ENCODE peak calls at places on chromosomes 4 and X, in eight cellular contexts. L is cardiac muscle cell; V is OCI-LY7; Q is lung; I is CD8-positive, alpha-beta memory T cell; A is effector memory CD4-positive, alpha-beta T cell; B is heart right ventricle; W is AG09309. R is an unnamed sample.

GRCh38 chr4:89072921-89073320 is 15.9 kb upstream of the FAM13A start:
- DNase-seq in L (no peak), V (no peak), Q (no peak), I (no peak), A (no peak), B (no peak), W (no peak), R (no peak)

GRCh38 chrX:31318866-31319265 is 247.0 kb upstream of the FTHL17 start:
- DNase-seq in L (no peak), V (no peak), Q (no peak), I (no peak), A (no peak), B (no peak), W (no peak), R (no peak)

GRCh38 chr4:2393353-2394270 is 24.8 kb downstream of the ZFYVE28 start:
- DNase-seq in L (peak; percentile 79), V (peak; percentile 69), Q (no peak), I (no peak), A (no peak), B (no peak), W (no peak), R (no peak)

GRCh38 chrX:136194546-136194945 is 47.2 kb downstream of the FHL1 start:
- DNase-seq in L (no peak), V (no peak), Q (no peak), I (no peak), A (no peak), B (no peak), W (no peak), R (no peak)

GRCh38 chrX:119240356-119240755 is 4.3 kb downstream of the PGRMC1 start:
- DNase-seq in L (no peak), V (no peak), Q (no peak), I (no peak), A (no peak), B (no peak), W (peak; percentile 80), R (peak; percentile 30)

GRCh38 chrX:143837444-143837843 is 46.4 kb upstream of the UBE2NL start:
- DNase-seq in L (no peak), V (no peak), Q (no peak), I (no peak), A (no peak), B (no peak), W (no peak), R (no peak)

GRCh38 chr4:175499735-175500352 is 312.2 kb downstream of the GPM6A start:
- DNase-seq in L (no peak), V (no peak), Q (no peak), I (no peak), A (no peak), B (no peak), W (no peak), R (no peak)

GRCh38 chr4:15238720-15239119 is 189.1 kb upstream of the C1QTNF7 start:
- DNase-seq in L (peak; percentile 60), V (peak; percentile 30), Q (peak; percentile 38), I (no peak), A (no peak), B (no peak), W (no peak), R (peak; percentile 13)

GRCh38 chr4:8540991-8541390 is 39.2 kb upstream of the GPR78 start:
- DNase-seq in L (no peak), V (no peak), Q (no peak), I (no peak), A (no peak), B (no peak), W (no peak), R (no peak)

GRCh38 chr4:150415213-150415612 is 166.7 kb upstream of the MAB21L2 start:
- DNase-seq in L (no peak), V (no peak), Q (no peak), I (no peak), A (no peak), B (no peak), W (no peak), R (no peak)

GRCh38 chrX:19698125-19698524 is 182.8 kb upstream of the MAP3K15 start:
- DNase-seq in L (no peak), V (no peak), Q (peak; percentile 36), I (no peak), A (no peak), B (peak; percentile 6), W (peak; percentile 21), R (peak; percentile 42)

GRCh38 chrX:103073442-103073841 is 9.5 kb upstream of the BEX1 start:
- DNase-seq in L (no peak), V (no peak), Q (no peak), I (no peak), A (no peak), B (no peak), W (no peak), R (no peak)

GRCh38 chrX:10072786-10073568 is 83.8 kb upstream of the CLCN4 start:
- DNase-seq in L (no peak), V (no peak), Q (no peak), I (no peak), A (no peak), B (no peak), W (no peak), R (no peak)

GRCh38 chr4:88818650-88819470 is 121.2 kb upstream of the NAP1L5 start:
- DNase-seq in L (peak; percentile 28), V (peak; percentile 16), Q (peak; percentile 36), I (peak; percentile 3), A (no peak), B (no peak), W (no peak), R (no peak)

GRCh38 chrX:2710041-2710471 is 19.0 kb downstream of the CD99 start:
- DNase-seq in L (no peak), V (no peak), Q (no peak), I (no peak), A (no peak), B (no peak), W (no peak), R (no peak)

GRCh38 chr4:27789768-27790167 is 929.1 kb downstream of the STIM2 start:
- DNase-seq in L (no peak), V (no peak), Q (no peak), I (no peak), A (no peak), B (no peak), W (no peak), R (peak; percentile 7)

GRCh38 chrX:14616301-14616700 is 87.0 kb downstream of the GLRA2 start:
- DNase-seq in L (no peak), V (no peak), Q (no peak), I (no peak), A (no peak), B (no peak), W (no peak), R (no peak)

GRCh38 chr4:80407246-80407645 is 71.7 kb downstream of the CFAP299 start:
- DNase-seq in L (no peak), V (no peak), Q (no peak), I (no peak), A (no peak), B (no peak), W (peak; percentile 57), R (peak; percentile 67)

GRCh38 chrX:27565992-27566391 is 24.2 kb upstream of the DCAF8L2 start:
- DNase-seq in L (peak; percentile 73), V (no peak), Q (no peak), I (no peak), A (no peak), B (no peak), W (no peak), R (no peak)

GRCh38 chr4:156596026-156596425 is 375.6 kb downstream of the PDGFC start:
- DNase-seq in L (no peak), V (no peak), Q (no peak), I (no peak), A (no peak), B (no peak), W (no peak), R (no peak)

GRCh38 chr4:46886711-46887110 is 22.3 kb downstream of the COX7B2 start:
- DNase-seq in L (peak; percentile 4), V (no peak), Q (no peak), I (no peak), A (no peak), B (no peak), W (no peak), R (peak; percentile 0)

DNA sequence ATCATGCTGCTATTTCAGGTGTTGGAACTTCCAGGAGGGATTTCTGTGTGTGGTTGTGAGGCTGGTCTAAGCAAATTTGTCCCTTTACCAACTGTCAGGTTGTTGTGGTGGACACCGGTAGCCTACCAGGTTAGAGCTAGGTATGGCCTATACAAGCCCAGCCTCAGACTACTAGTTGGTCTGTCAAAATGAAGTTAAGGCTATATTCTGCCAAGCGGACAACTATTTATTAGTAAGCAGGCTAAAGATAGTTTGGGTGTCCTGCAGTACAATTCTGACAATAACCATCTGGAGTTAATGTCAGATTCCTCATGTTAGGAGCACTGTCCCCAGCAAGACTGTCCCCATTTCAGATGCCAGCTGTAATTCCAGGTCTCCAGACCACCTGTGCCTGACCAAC is 13.9 kb upstream of the ENPP6 start:
- DNase-seq in L (no peak), V (no peak), Q (no peak), I (no peak), A (no peak), B (no peak), W (no peak), R (no peak)
- H3K4me3 ChIP-seq in L (no peak overlapping the region), V (no peak overlapping the region), Q (no peak overlapping the region), I (no peak overlapping the region), A (no peak overlapping the region), B (no peak overlapping the region), W (no peak overlapping the region), R (no peak overlapping the region)

GRCh38 chr4:128322311-128322710 is 34.7 kb upstream of the PGRMC2 start:
- DNase-seq in L (no peak), V (no peak), Q (no peak), I (no peak), A (no peak), B (no peak), W (no peak), R (no peak)
- H3K4me3 ChIP-seq in L (no peak overlapping the region), V (no peak overlapping the region), Q (no peak overlapping the region), I (no peak overlapping the region), A (no peak overlapping the region), B (no peak overlapping the region), W (no peak overlapping the region), R (no peak overlapping the region)

GRCh38 chr4:39348371-39349265 is 17.5 kb downstream of the RFC1 start:
- DNase-seq in L (no peak), V (no peak), Q (no peak), I (no peak), A (no peak), B (no peak), W (no peak), R (no peak)

GRCh38 chr4:39341075-39341725 is 25.0 kb downstream of the RFC1 start:
- DNase-seq in L (no peak), V (no peak), Q (peak; percentile 42), I (no peak), A (no peak), B (no peak), W (no peak), R (no peak)

GRCh38 chr4:39349326-39349725 is 16.8 kb downstream of the RFC1 start:
- DNase-seq in L (no peak), V (no peak), Q (no peak), I (no peak), A (no peak), B (no peak), W (no peak), R (no peak)

GRCh38 chr4:39342731-39343130 is 23.4 kb downstream of the RFC1 start:
- DNase-seq in L (no peak), V (no peak), Q (no peak), I (no peak), A (no peak), B (no peak), W (no peak), R (no peak)

GRCh38 chr4:39346856-39347519 is 19.2 kb downstream of the RFC1 start:
- DNase-seq in L (no peak), V (no peak), Q (no peak), I (no peak), A (no peak), B (no peak), W (no peak), R (no peak)
- H3K4me3 ChIP-seq in L (no peak overlapping the region), V (no peak overlapping the region), Q (no peak overlapping the region), I (no peak overlapping the region), A (no peak overlapping the region), B (no peak overlapping the region), W (no peak overlapping the region), R (no peak overlapping the region)

GRCh38 chr4:6273661-6273990 is 4.0 kb downstream of the WFS1 start:
- DNase-seq in L (no peak), V (no peak), Q (no peak), I (no peak), A (no peak), B (no peak), W (no peak), R (no peak)
- H3K4me3 ChIP-seq in L (no peak overlapping the region), V (no peak overlapping the region), Q (no peak overlapping the region), I (no peak overlapping the region), A (no peak overlapping the region), B (no peak overlapping the region), W (no peak overlapping the region), R (no peak overlapping the region)

R was measured in skeletal muscle cell.